ENCODE peak calls at places on chromosomes 5 and 9, in ten cellular contexts. L is astrocyte of the spinal cord, A is AG09309, Y is mammary epithelial cell, K is choroid plexus epithelial cell, W is coronary artery, U is heart right ventricle, S is cardiac muscle cell, H is GM20000, J is endothelial cell. P is an unnamed sample.

GRCh38 chr9:80874276-80874675 is 815.1 kb downstream of the TLE1 start:
- DNase-seq in K (peak), W (no peak), U (no peak), L (peak), Y (peak), J (no peak), S (peak), A (peak), H (no peak), P (no peak)

GRCh38 chr5:83474170-83474796 is 2.7 kb downstream of the VCAN start:
- DNase-seq in K (peak), H (peak), L (peak), W (peak), J (peak), S (peak), A (peak), Y (peak), U (peak), P (peak)

GRCh38 chr5:158895573-158895972 is 204.1 kb downstream of the EBF1 start:
- DNase-seq in W (no peak), S (no peak), Y (no peak), U (no peak), A (no peak), J (no peak), K (peak), L (no peak), H (no peak), P (no peak)

GRCh38 chr5:112995764-112996618 is 19.4 kb downstream of the DCP2 start:
- DNase-seq in A (no peak), U (peak), K (peak), W (no peak), J (peak), Y (peak), H (peak), S (peak), L (peak), P (peak)

GRCh38 chr9:136267261-136268111 is 21.9 kb upstream of the QSOX2 start:
- DNase-seq in H (peak), Y (peak), K (peak), U (peak), L (peak), J (peak), A (peak), W (no peak), S (peak), P (peak)

GRCh38 chr5:96958977-96959376 is 23.1 kb downstream of the LNPEP start:
- DNase-seq in K (no peak), Y (no peak), J (no peak), H (no peak), S (no peak), L (no peak), W (no peak), U (no peak), A (no peak), P (no peak)

GRCh38 chr9:11319477-11320060 is 706.8 kb upstream of the PTPRD start:
- DNase-seq in W (no peak), J (peak), L (peak), A (no peak), Y (no peak), K (peak), S (peak), U (no peak), H (no peak), P (no peak)

GRCh38 chr5:178162481-178162880 is 8.8 kb upstream of the NHP2 start:
- DNase-seq in J (no peak), S (no peak), L (no peak), H (no peak), U (no peak), A (no peak), K (no peak), W (no peak), Y (no peak), P (no peak)

GRCh38 chr5:68313336-68313735 is 97.8 kb downstream of the PIK3R1 start:
- DNase-seq in Y (no peak), W (no peak), A (no peak), J (no peak), H (no peak), K (no peak), L (no peak), S (no peak), U (no peak), P (no peak)

GRCh38 chr5:174056064-174056842 is 10.7 kb downstream of the NSG2 start:
- DNase-seq in W (no peak), A (no peak), H (peak), L (no peak), S (no peak), K (no peak), Y (no peak), J (no peak), U (peak), P (no peak)

GRCh38 chr5:153883829-153884228 is 154.9 kb downstream of the FAM114A2 start:
- DNase-seq in S (no peak), J (no peak), Y (no peak), L (peak), U (no peak), K (peak), H (no peak), W (no peak), A (peak), P (no peak)

GRCh38 chr9:128523199-128523925 is 18.8 kb downstream of the GLE1 start:
- DNase-seq in S (peak), K (peak), J (no peak), W (no peak), U (peak), A (no peak), L (peak), H (no peak), Y (no peak), P (no peak)

GRCh38 chr9:27787941-27788340 is 214.7 kb upstream of the C9orf72 start:
- DNase-seq in K (peak), A (no peak), U (no peak), S (peak), Y (peak), J (no peak), W (no peak), H (no peak), L (peak), P (no peak)

GRCh38 chr9:127112056-127112455 is 10.4 kb downstream of the ANGPTL2 start:
- DNase-seq in U (peak), L (no peak), H (no peak), S (peak), W (no peak), K (no peak), J (no peak), A (no peak), Y (no peak), P (no peak)

DNA sequence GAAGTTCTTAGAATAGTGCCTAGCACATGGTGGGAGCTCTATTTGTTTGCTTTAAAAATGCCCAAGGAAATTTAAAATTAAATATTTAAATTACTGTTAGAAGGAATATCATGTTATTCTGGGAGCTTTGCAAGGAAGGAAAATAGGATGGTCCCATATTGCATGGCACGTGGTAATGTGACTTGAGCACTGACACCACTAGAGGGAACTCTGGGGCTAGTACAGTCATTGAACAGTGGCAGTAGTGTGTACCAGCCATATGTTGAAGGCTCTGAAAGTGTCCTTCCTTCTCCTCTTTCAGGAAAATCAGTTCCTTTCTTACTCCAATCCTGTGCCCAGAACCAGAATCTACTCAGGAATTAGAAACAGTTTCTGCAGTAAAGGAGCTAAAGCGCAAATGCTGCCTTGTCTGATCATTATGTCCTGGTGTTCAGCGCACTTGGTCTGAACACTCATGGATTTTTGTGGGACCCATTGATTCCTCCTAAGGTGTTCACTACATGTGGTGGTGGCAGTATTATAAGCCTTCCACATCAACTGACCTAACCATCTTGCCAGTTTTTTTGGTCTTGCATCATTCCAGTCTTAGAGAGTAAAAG is 54.1 kb downstream of the GDA start:
- DNase-seq in U (no peak), J (peak), A (peak), H (peak), S (peak), W (no peak), Y (peak), L (peak), K (peak), P (no peak)
- TF ChIP-seq CTCF in U (peak), J (no peak), A (peak), H (peak), S (peak), W (no peak), Y (peak), L (peak), K (peak), P (no peak)

DNA sequence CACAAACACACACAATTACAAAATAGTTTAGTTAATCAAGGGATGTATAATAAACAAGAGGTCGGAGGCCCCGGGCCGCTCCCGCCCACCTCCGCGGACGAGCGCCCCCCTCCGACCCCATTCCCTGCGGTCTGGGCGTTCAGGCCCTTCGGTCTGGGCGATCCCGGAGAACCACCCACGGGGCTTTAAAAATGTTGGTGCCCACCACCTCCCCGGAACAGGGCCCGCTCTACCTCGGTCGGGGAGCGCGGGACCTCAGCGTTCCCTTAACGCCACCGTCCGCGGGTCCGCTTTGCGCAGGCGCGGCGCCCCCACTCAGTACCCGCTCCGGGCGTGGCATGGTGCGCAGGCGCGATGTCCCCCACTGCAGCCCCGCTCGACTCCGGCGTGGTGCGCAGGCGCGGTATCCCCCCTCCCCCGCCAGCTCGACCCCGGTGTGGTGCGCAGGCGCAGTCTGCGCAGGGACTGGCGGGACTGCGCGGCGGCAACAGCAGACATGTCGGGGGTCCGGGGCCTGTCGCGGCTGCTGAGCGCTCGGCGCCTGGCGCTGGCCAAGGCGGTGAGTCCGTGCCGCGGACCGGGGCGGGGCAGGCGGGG is at the start of the genes CCDC127 and SDHA:
- DNase-seq in Y (peak), A (peak), K (peak), H (peak), J (peak), L (peak), U (peak), S (peak), W (peak), P (peak)
- TF ChIP-seq CTCF in Y (peak), A (peak), K (peak), H (peak), J (no peak), L (peak), U (peak), S (peak), W (no peak), P (peak)

DNA sequence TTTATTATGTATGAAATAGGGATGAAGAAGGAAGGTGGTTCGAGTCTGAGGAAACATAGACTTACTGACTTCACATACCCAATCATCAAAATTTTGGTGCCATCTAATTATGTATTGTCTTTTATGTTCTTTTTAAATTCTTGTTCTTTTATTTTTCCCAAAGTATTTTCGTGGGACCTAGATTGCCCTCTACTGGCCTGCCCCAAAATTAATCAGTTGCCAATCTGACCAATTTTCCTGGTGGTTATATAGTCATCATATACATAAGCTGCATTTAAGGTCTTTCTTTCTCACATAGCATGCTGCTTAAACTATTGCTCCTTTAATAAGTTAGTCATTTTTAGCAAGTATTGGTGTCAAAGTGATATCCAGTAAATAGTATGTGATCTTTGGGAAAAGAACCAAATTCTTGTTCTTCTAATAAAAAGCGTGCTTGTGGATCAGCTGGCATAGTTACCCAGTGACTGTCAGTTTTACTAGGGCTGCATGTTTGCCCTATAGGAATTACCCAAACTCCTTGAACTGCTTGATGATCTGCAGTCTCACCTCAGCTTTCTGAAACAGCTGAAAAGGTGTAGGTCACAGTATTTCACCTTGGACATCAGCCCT is 223.5 kb downstream of the SH3GL2 start:
- DNase-seq in J (peak), L (peak), S (peak), H (peak), U (no peak), W (no peak), Y (no peak), A (no peak), K (peak), P (no peak)
- TF ChIP-seq CTCF in J (peak), L (peak), S (peak), H (peak), U (peak), W (peak), Y (peak), A (peak), K (peak), P (no peak)

GRCh38 chr5:1897816-1898450 is 15.2 kb upstream of the IRX4 start:
- DNase-seq in L (no peak), H (no peak), K (no peak), Y (no peak), A (no peak), W (no peak), J (no peak), U (no peak), S (no peak), P (peak)

GRCh38 chr5:1899201-1899600 is 16.5 kb upstream of the IRX4 start:
- DNase-seq in K (no peak), Y (no peak), H (no peak), W (no peak), J (no peak), S (no peak), L (no peak), U (no peak), A (no peak), P (no peak)

GRCh38 chr5:1897386-1897785 is 14.7 kb upstream of the IRX4 start:
- DNase-seq in L (no peak), K (no peak), H (no peak), A (no peak), Y (no peak), J (no peak), S (no peak), U (no peak), W (no peak), P (peak)

GRCh38 chr5:1895771-1896420 is 13.2 kb upstream of the IRX4 start:
- DNase-seq in Y (no peak), H (no peak), K (no peak), L (no peak), U (no peak), S (no peak), J (no peak), W (no peak), A (no peak), P (no peak)

DNA sequence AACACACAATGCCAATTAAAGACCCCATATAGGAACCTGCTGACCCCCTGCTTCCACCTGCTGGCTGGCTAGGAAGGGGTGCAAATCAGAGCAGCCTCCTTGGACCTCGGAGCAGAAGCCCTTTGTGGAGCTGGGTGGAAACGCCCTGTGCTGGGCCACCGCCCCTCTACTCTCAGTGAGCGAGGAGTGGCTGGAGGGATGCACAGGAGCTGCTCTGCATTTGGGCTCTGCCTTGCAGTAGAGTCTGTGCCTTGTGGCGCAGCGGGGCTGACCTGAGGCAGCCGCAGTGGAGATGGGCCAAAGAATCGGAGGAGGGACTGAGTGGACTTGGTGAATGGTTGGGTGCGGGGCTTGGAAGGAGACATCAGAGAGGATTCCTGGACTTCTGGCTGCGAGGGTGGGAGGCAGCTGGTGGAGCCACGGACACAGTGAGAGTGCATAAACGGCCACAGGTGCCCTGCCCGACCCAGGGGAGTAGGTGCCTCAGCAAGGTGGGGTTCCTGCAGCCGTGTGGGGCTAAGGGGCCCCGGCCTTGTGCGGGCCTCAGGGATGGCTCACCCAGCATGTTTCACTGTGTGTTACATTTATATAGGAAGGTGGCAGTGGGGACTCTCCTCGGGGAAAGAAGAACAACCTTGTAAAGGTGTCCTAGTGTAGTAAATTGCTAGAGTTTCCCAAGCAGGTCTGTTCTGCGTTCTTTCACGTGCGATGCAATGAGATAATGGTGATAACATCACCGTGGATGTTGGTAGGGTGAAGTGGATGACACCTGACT is 14.1 kb upstream of the IRX4 start:
- DNase-seq in Y (no peak), U (no peak), S (no peak), H (no peak), J (no peak), W (no peak), L (no peak), A (no peak), K (no peak), P (peak)
- TF ChIP-seq CTCF in Y (no peak), U (no peak), S (no peak), H (no peak), J (no peak), W (no peak), L (no peak), A (no peak), K (no peak), P (no peak)

GRCh38 chr5:98157368-98157767 is 616.1 kb upstream of the RGMB start:
- DNase-seq in K (no peak), W (no peak), Y (no peak), J (no peak), L (no peak), H (no peak), A (no peak), S (no peak), U (no peak), P (no peak)
- TF ChIP-seq CTCF in K (no peak), W (no peak), Y (no peak), J (no peak), L (no peak), H (no peak), A (no peak), S (peak), U (no peak), P (no peak)